ENCODE peak calls at places on chromosomes 2 and 18, in ten cellular contexts. X is retina; U is HCT116; M is NCI-H1092 treated with DMSO at 0.1 percent for 48 hours; V is fibroblast of mammary gland; W is pulmonary artery endothelial cell; I is left cardiac atrium; C is stimulated activated CD8-positive, alpha-beta memory T cell treated with anti-CD3 and anti-CD28 coated beads, Interleukin-4, amount 100 ng/mL, for 24 hours; A is cardiac fibroblast; K is activated T-helper 2 cell treated with anti-CD3 and anti-CD28 coated beads, Interferon-gamma antibody, Interleukin-2, Interleukin-4, amounts not matched to agents 10 μg/mL and 5 μg/mL and 100 μg/mL, durations not matched to agents 14 hours and 24 hours and 36 hours. P is an unnamed sample.

GRCh38 chr2:44324971-44325426 is 36.3 kb downstream of the PREPL start:
- DNase-seq in V (peak), K (no peak), W (no peak), M (no peak), C (no peak), A (peak), I (peak), U (no peak), X (no peak), P (no peak)

GRCh38 chr2:144924827-144925226 is 404.9 kb upstream of the ZEB2 start:
- DNase-seq in K (no peak), A (no peak), V (no peak), U (no peak), C (no peak), I (no peak), W (no peak), X (no peak), M (no peak), P (no peak)

GRCh38 chr2:201378496-201379397 is 21.6 kb upstream of the FLACC1 start:
- DNase-seq in W (no peak), I (no peak), V (peak), A (peak), C (no peak), M (no peak), X (no peak), K (no peak), U (no peak), P (peak)

GRCh38 chr18:79570266-79571201 is 109.1 kb upstream of the CTDP1 start:
- DNase-seq in U (peak), I (no peak), V (peak), K (no peak), W (no peak), A (peak), X (no peak), C (no peak), M (peak), P (peak)

GRCh38 chr2:233686967-233687366 is 5.3 kb downstream of the UGT1A7 start:
- DNase-seq in A (no peak), K (no peak), M (no peak), X (no peak), I (no peak), V (no peak), C (no peak), W (no peak), U (no peak), P (no peak)

GRCh38 chr2:128783193-128783671 is 464.6 kb upstream of the HS6ST1 start:
- DNase-seq in C (no peak), I (no peak), M (no peak), X (no peak), U (no peak), K (peak), W (no peak), V (no peak), A (no peak), P (no peak)

GRCh38 chr2:240565267-240566202 is 2.7 kb upstream of the RNPEPL1 start:
- DNase-seq in C (peak), I (peak), A (peak), W (no peak), M (no peak), X (no peak), U (peak), K (peak), V (peak), P (peak)

GRCh38 chr18:33557706-33558105 is 20.3 kb upstream of the ASXL3 start:
- DNase-seq in C (no peak), M (no peak), U (no peak), A (no peak), I (no peak), X (no peak), V (no peak), K (no peak), W (no peak), P (no peak)

GRCh38 chr2:230208576-230208975 is 11.2 kb downstream of the SP110 start:
- DNase-seq in V (no peak), K (no peak), X (no peak), A (no peak), U (no peak), M (no peak), W (no peak), C (no peak), I (no peak), P (no peak)

GRCh38 chr2:65404988-65405697 is 27.3 kb downstream of the SPRED2 start:
- DNase-seq in W (no peak), C (no peak), V (no peak), M (no peak), I (no peak), K (no peak), A (no peak), U (no peak), X (no peak), P (no peak)

GRCh38 chr2:225429718-225430117 is 30.2 kb downstream of the NYAP2 start:
- DNase-seq in M (peak), A (peak), I (no peak), U (no peak), K (no peak), X (peak), C (no peak), V (peak), W (no peak), P (no peak)

GRCh38 chr2:6358542-6358941 is 507.2 kb downstream of the CMPK2 start:
- DNase-seq in U (no peak), I (no peak), K (no peak), A (no peak), V (no peak), C (no peak), W (no peak), X (no peak), M (no peak), P (no peak)

GRCh38 chr2:10009271-10009810 is 34.0 kb upstream of the KLF11 start:
- DNase-seq in K (no peak), U (no peak), X (no peak), A (no peak), C (no peak), V (no peak), I (no peak), W (no peak), M (no peak), P (no peak)

GRCh38 chr2:77387324-77387723 is 134.9 kb downstream of the LRRTM4 start:
- DNase-seq in U (no peak), M (no peak), X (no peak), V (no peak), W (no peak), A (no peak), C (no peak), I (no peak), K (no peak), P (no peak)

GRCh38 chr2:17355608-17356329 is 162.5 kb downstream of the RAD51AP2 start:
- DNase-seq in A (peak), X (no peak), W (no peak), M (no peak), V (no peak), K (no peak), I (no peak), C (no peak), U (no peak), P (no peak)

GRCh38 chr2:232230557-232230956 is 148.0 kb upstream of the ALPP start:
- DNase-seq in M (no peak), A (peak), X (no peak), K (no peak), V (peak), U (peak), C (no peak), W (no peak), I (no peak), P (no peak)

GRCh38 chr18:40437517-40437916 is 1517.5 kb upstream of the PIK3C3 start:
- DNase-seq in W (no peak), V (no peak), A (no peak), U (no peak), X (no peak), C (no peak), I (peak), K (no peak), M (no peak), P (no peak)

GRCh38 chr2:45029215-45029614 is 20.0 kb upstream of the SIX2 start:
- DNase-seq in U (no peak), K (no peak), V (no peak), W (no peak), I (no peak), A (peak), M (peak), C (no peak), X (peak), P (no peak)

GRCh38 chr2:157442136-157442535 is 1.8 kb downstream of the CYTIP start:
- DNase-seq in W (no peak), X (no peak), A (no peak), K (no peak), U (no peak), I (no peak), C (no peak), V (no peak), M (no peak), P (no peak)

GRCh38 chr2:127901339-127902072 is 15.8 kb upstream of the AMMECR1L start:
- DNase-seq in X (no peak), W (no peak), C (no peak), A (no peak), M (no peak), U (no peak), K (no peak), I (peak), V (peak), P (no peak)

GRCh38 chr2:108621087-108621559 is 86.9 kb downstream of the LIMS1 start:
- DNase-seq in A (peak), X (peak), K (peak), M (peak), C (peak), U (peak), V (no peak), W (no peak), I (no peak), P (no peak)

GRCh38 chr18:50816767-50817166 is 3.0 kb downstream of the MRO start:
- DNase-seq in U (no peak), V (no peak), W (no peak), I (no peak), M (no peak), C (no peak), K (no peak), X (peak), A (no peak), P (no peak)

P was measured in uterus.